ENCODE peak calls at places on chromosomes 12 and 14, in nine cellular contexts. E is ascending aorta, Y is IMR-90, B is NCI-H748 treated with DMSO at 0.1 percent for 48 hours, H is HT1080, T is cardiac fibroblast, D is kidney epithelial cell, S is HT-29, G is SHP77. X is an unnamed sample.

GRCh38 chr14:75448209-75448608 is 20.4 kb downstream of the JDP2 start:
- DNase-seq in G (no peak), T (no peak), H (no peak), E (no peak), S (no peak), B (no peak), Y (no peak), D (no peak), X (no peak)

GRCh38 chr12:1927051-1927680 is 8.7 kb upstream of the CACNA2D4 start:
- DNase-seq in E (peak; percentile 50), Y (no peak), H (no peak), B (no peak), D (no peak), T (no peak), S (no peak), G (no peak), X (no peak)

GRCh38 chr14:71286126-71286525 is 378.9 kb downstream of the PCNX1 start:
- DNase-seq in H (no peak), E (no peak), S (peak; percentile 19), G (no peak), Y (no peak), T (no peak), D (no peak), B (no peak), X (no peak)

GRCh38 chr12:8603858-8604257 is 8.8 kb downstream of the AICDA start:
- DNase-seq in D (no peak), E (no peak), Y (no peak), G (no peak), T (no peak), S (no peak), B (no peak), H (no peak), X (no peak)

GRCh38 chr14:55800443-55800842 is 220.4 kb downstream of the KTN1 start:
- DNase-seq in S (no peak), G (no peak), H (no peak), B (no peak), T (no peak), D (no peak), Y (no peak), E (no peak), X (no peak)

GRCh38 chr14:59847711-59848110 is 22.9 kb downstream of the RTN1 start:
- DNase-seq in T (no peak), B (no peak), H (peak; percentile 8), E (no peak), G (peak; percentile 2), Y (no peak), S (no peak), D (no peak), X (no peak)

GRCh38 chr14:95774265-95775160 is 60.6 kb upstream of the TCL1A start:
- DNase-seq in Y (peak; percentile 44), G (peak; percentile 36), D (no peak), H (peak; percentile 29), S (peak; percentile 71), B (peak; percentile 56), T (peak; percentile 32), E (no peak), X (peak; percentile 68)

GRCh38 chr12:113803829-113804140 is 162.3 kb downstream of the RBM19 start:
- DNase-seq in Y (no peak), B (no peak), H (no peak), T (no peak), G (no peak), D (no peak), E (no peak), S (no peak), X (no peak)

GRCh38 chr12:82685721-82686222 is 934 bp upstream of the TMTC2 start:
- DNase-seq in D (peak; percentile 67), G (peak; percentile 93), H (peak; percentile 85), T (peak; percentile 97), B (peak; percentile 92), Y (peak; percentile 86), S (peak; percentile 97), E (peak; percentile 97), X (peak; percentile 97)

GRCh38 chr12:47141459-47141858 is 61.7 kb upstream of the AMIGO2 start:
- DNase-seq in G (no peak), H (no peak), S (no peak), B (no peak), T (no peak), E (no peak), Y (no peak), D (no peak), X (no peak)

GRCh38 chr14:75711134-75711795 is 50.2 kb downstream of the TTLL5 start:
- DNase-seq in S (peak; percentile 16), Y (peak; percentile 72), T (peak; percentile 81), B (peak; percentile 16), D (no peak), G (peak; percentile 21), H (peak; percentile 56), E (no peak), X (no peak)

GRCh38 chr14:91068642-91069041 is 8.2 kb upstream of the RPS6KA5 start:
- DNase-seq in S (no peak), G (no peak), B (no peak), Y (no peak), E (no peak), H (no peak), D (no peak), T (no peak), X (no peak)

GRCh38 chr12:98990648-98991047 is 345.6 kb downstream of the APAF1 start:
- DNase-seq in T (no peak), S (no peak), Y (no peak), H (no peak), D (no peak), B (no peak), E (no peak), G (no peak), X (no peak)

GRCh38 chr14:24219521-24219920 is 3.7 kb upstream of the MDP1 start:
- DNase-seq in T (no peak), B (no peak), D (no peak), S (no peak), H (no peak), G (no peak), Y (no peak), E (no peak), X (no peak)

GRCh38 chr14:76923422-76924362 is 97.5 kb downstream of the LRRC74A start:
- DNase-seq in B (no peak), D (no peak), Y (no peak), S (no peak), T (no peak), G (no peak), E (no peak), H (no peak), X (no peak)

GRCh38 chr12:60173213-60174170 is 577.7 kb downstream of the SLC16A7 start:
- DNase-seq in G (no peak), H (peak; percentile 10), B (peak; percentile 57), T (no peak), E (no peak), D (no peak), Y (no peak), S (no peak), X (no peak)

GRCh38 chr12:93299262-93299846 is 78.4 kb upstream of the NUDT4 start:
- DNase-seq in Y (no peak), D (no peak), T (peak; percentile 3), E (no peak), H (no peak), S (no peak), B (no peak), G (no peak), X (no peak)

GRCh38 chr14:99041141-99041819 is 230.7 kb downstream of the BCL11B start:
- DNase-seq in H (no peak), E (peak; percentile 59), B (no peak), T (no peak), S (no peak), D (no peak), G (no peak), Y (no peak), X (no peak)

GRCh38 chr12:20508962-20509361 is 140.6 kb downstream of the PDE3A start:
- DNase-seq in Y (no peak), H (no peak), D (no peak), E (no peak), T (peak; percentile 78), G (no peak), S (no peak), B (no peak), X (no peak)

GRCh38 chr12:49924847-49925246 is 21.1 kb upstream of the FAIM2 start:
- DNase-seq in E (peak; percentile 41), D (no peak), S (no peak), H (no peak), G (no peak), B (no peak), T (no peak), Y (no peak), X (no peak)

GRCh38 chr12:100576311-100577036 is 3.0 kb downstream of the GAS2L3 start:
- DNase-seq in T (peak; percentile 80), E (no peak), G (peak; percentile 23), D (no peak), B (no peak), Y (peak; percentile 95), H (peak; percentile 64), S (peak; percentile 57), X (no peak)

GRCh38 chr12:1830401-1830845 is 10.1 kb downstream of the LRTM2 start:
- DNase-seq in H (no peak), G (no peak), S (no peak), T (no peak), Y (no peak), D (no peak), B (no peak), E (no peak), X (no peak)

GRCh38 chr12:75974323-75975273 is 57.0 kb downstream of the PHLDA1 start:
- DNase-seq in S (no peak), B (no peak), Y (no peak), D (no peak), G (peak; percentile 55), T (no peak), H (no peak), E (no peak), X (no peak)

GRCh38 chr14:34835312-34835711 is 39.8 kb downstream of the BAZ1A start:
- DNase-seq in E (no peak), D (no peak), T (no peak), G (no peak), B (no peak), H (no peak), S (no peak), Y (no peak), X (no peak)

GRCh38 chr12:92568631-92569128 is 134.1 kb upstream of the PLEKHG7 start:
- DNase-seq in G (no peak), Y (no peak), D (no peak), H (no peak), E (no peak), S (no peak), B (no peak), T (no peak), X (no peak)

GRCh38 chr12:19951664-19952063 is 416.7 kb upstream of the PDE3A start:
- DNase-seq in H (no peak), D (no peak), G (no peak), S (no peak), B (no peak), T (no peak), E (no peak), Y (no peak), X (no peak)

GRCh38 chr14:99728231-99728920 is 44.3 kb downstream of the CYP46A1 start:
- DNase-seq in D (no peak), Y (no peak), H (no peak), T (no peak), S (no peak), E (peak; percentile 47), B (no peak), G (no peak), X (no peak)

X was measured in NCI-H187.